ENCODE peak calls at places on chromosomes 4 and X, in ten cellular contexts. One of them, this sample, is unnamed.

GRCh38 chrX:56232221-56233082 is at the start of gene KLF8:
- DNase-seq in breast epithelium: peak
- DNase-seq in psoas muscle: peak
- DNase-seq in CD4-positive, alpha-beta T cell: peak
- DNase-seq in WTC11: peak
- DNase-seq in uterus: peak
- DNase-seq in fibroblast of mammary gland: peak
- DNase-seq in AG04449: no peak
- DNase-seq in type B pancreatic cell: no peak
- DNase-seq in astrocyte: no peak
- DNase-seq in this sample: peak

GRCh38 chr4:146488495-146489174 is 33.1 kb downstream of the SLC10A7 start:
- DNase-seq in type B pancreatic cell: no peak
- DNase-seq in breast epithelium: no peak
- DNase-seq in fibroblast of mammary gland: no peak
- DNase-seq in CD4-positive, alpha-beta T cell: no peak
- DNase-seq in uterus: no peak
- DNase-seq in psoas muscle: no peak
- DNase-seq in WTC11: no peak
- DNase-seq in astrocyte: peak
- DNase-seq in AG04449: no peak
- DNase-seq in this sample: peak

GRCh38 chr4:116599859-116600258 is 485.5 kb downstream of the TRAM1L1 start:
- DNase-seq in AG04449: no peak
- DNase-seq in CD4-positive, alpha-beta T cell: no peak
- DNase-seq in type B pancreatic cell: no peak
- DNase-seq in psoas muscle: peak
- DNase-seq in breast epithelium: no peak
- DNase-seq in WTC11: peak
- DNase-seq in astrocyte: no peak
- DNase-seq in uterus: no peak
- DNase-seq in fibroblast of mammary gland: no peak
- DNase-seq in this sample: no peak

GRCh38 chr4:139700568-139700967 is 34.9 kb downstream of the MGST2 start:
- DNase-seq in breast epithelium: no peak
- DNase-seq in AG04449: no peak
- DNase-seq in uterus: no peak
- DNase-seq in astrocyte: no peak
- DNase-seq in type B pancreatic cell: no peak
- DNase-seq in WTC11: no peak
- DNase-seq in fibroblast of mammary gland: no peak
- DNase-seq in CD4-positive, alpha-beta T cell: no peak
- DNase-seq in psoas muscle: no peak
- DNase-seq in this sample: no peak

GRCh38 chr4:140857111-140857510 is 100.9 kb upstream of the TBC1D9 start:
- DNase-seq in WTC11: no peak
- DNase-seq in astrocyte: peak
- DNase-seq in uterus: no peak
- DNase-seq in CD4-positive, alpha-beta T cell: no peak
- DNase-seq in AG04449: no peak
- DNase-seq in psoas muscle: no peak
- DNase-seq in type B pancreatic cell: no peak
- DNase-seq in fibroblast of mammary gland: peak
- DNase-seq in breast epithelium: no peak
- DNase-seq in this sample: no peak

GRCh38 chr4:113169368-113169767 is 119.9 kb downstream of the ANK2 start:
- DNase-seq in breast epithelium: no peak
- DNase-seq in psoas muscle: no peak
- DNase-seq in type B pancreatic cell: no peak
- DNase-seq in astrocyte: peak
- DNase-seq in WTC11: peak
- DNase-seq in uterus: no peak
- DNase-seq in fibroblast of mammary gland: no peak
- DNase-seq in AG04449: no peak
- DNase-seq in CD4-positive, alpha-beta T cell: no peak
- DNase-seq in this sample: no peak

GRCh38 chrX:128805236-128805635 is 718.1 kb downstream of the SMARCA1 start:
- DNase-seq in fibroblast of mammary gland: no peak
- DNase-seq in CD4-positive, alpha-beta T cell: no peak
- DNase-seq in breast epithelium: no peak
- DNase-seq in AG04449: no peak
- DNase-seq in astrocyte: no peak
- DNase-seq in WTC11: no peak
- DNase-seq in psoas muscle: no peak
- DNase-seq in type B pancreatic cell: no peak
- DNase-seq in uterus: no peak
- DNase-seq in this sample: no peak

GRCh38 chr4:21819086-21819485 is 129.5 kb downstream of the KCNIP4 start:
- DNase-seq in type B pancreatic cell: no peak
- DNase-seq in uterus: no peak
- DNase-seq in AG04449: no peak
- DNase-seq in WTC11: no peak
- DNase-seq in psoas muscle: peak
- DNase-seq in astrocyte: peak
- DNase-seq in breast epithelium: no peak
- DNase-seq in CD4-positive, alpha-beta T cell: no peak
- DNase-seq in fibroblast of mammary gland: peak
- DNase-seq in this sample: no peak

GRCh38 chr4:76923619-76924357 is 25.8 kb upstream of the SEPTIN11 start:
- DNase-seq in type B pancreatic cell: no peak
- DNase-seq in psoas muscle: no peak
- DNase-seq in astrocyte: no peak
- DNase-seq in CD4-positive, alpha-beta T cell: no peak
- DNase-seq in uterus: no peak
- DNase-seq in breast epithelium: no peak
- DNase-seq in fibroblast of mammary gland: no peak
- DNase-seq in WTC11: no peak
- DNase-seq in AG04449: no peak
- DNase-seq in this sample: no peak

DNA sequence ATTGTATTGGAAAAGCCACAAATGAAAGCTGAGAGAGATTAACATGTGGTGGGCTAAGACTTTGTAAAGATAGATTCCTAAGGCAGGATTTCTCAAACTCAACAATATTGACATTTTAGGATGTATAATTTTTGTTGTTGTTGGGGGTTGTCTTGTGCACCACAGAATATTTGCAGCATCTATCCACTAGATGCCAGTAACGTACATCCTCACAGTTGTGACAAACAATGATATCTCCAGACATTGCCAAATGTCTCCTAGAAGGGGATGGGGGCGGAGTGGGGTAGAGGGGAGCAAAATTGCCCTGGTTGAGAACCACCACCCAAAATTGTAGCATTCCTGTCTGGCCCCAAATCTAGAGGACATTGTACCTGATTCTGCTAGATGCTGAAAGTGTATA is 14.7 kb upstream of the CBR4 start:
- DNase-seq in WTC11: no peak
- DNase-seq in breast epithelium: no peak
- DNase-seq in psoas muscle: no peak
- DNase-seq in astrocyte: peak
- DNase-seq in uterus: no peak
- DNase-seq in CD4-positive, alpha-beta T cell: no peak
- DNase-seq in type B pancreatic cell: no peak
- DNase-seq in fibroblast of mammary gland: peak
- DNase-seq in AG04449: no peak
- DNase-seq in this sample: peak
- TF ChIP-seq CTCF in WTC11: no peak
- TF ChIP-seq CTCF in breast epithelium: peak
- TF ChIP-seq CTCF in psoas muscle: peak
- TF ChIP-seq CTCF in astrocyte: peak
- TF ChIP-seq CTCF in uterus: peak
- TF ChIP-seq CTCF in CD4-positive, alpha-beta T cell: no peak
- TF ChIP-seq CTCF in type B pancreatic cell: peak
- TF ChIP-seq CTCF in fibroblast of mammary gland: peak
- TF ChIP-seq CTCF in AG04449: peak
- TF ChIP-seq CTCF in this sample: peak

DNA sequence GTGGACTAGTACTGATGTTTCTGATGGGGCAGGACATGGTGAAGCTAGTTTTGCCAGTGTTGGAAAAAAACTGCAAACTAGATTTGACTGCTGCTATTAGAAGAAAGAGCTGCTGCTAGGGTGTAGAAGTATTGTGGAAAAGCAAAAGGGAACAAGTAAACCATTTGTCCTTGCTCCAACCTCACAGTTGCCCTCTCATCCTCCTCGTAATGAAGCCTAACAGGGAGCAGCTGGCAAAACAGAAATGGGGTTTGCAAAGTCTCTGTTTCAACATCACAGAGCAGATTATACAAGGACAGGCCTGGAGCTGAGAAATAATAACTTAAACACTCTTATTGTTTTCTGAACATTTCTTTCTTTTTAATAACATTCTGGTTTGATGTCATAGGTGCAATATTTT is 346.2 kb downstream of the MAGEB5 start:
- DNase-seq in WTC11: no peak
- DNase-seq in type B pancreatic cell: no peak
- DNase-seq in astrocyte: no peak
- DNase-seq in AG04449: no peak
- DNase-seq in fibroblast of mammary gland: no peak
- DNase-seq in uterus: no peak
- DNase-seq in psoas muscle: no peak
- DNase-seq in CD4-positive, alpha-beta T cell: no peak
- DNase-seq in breast epithelium: no peak
- DNase-seq in this sample: no peak
- TF ChIP-seq CTCF in WTC11: no peak
- TF ChIP-seq CTCF in type B pancreatic cell: no peak
- TF ChIP-seq CTCF in astrocyte: no peak
- TF ChIP-seq CTCF in AG04449: no peak
- TF ChIP-seq CTCF in fibroblast of mammary gland: no peak
- TF ChIP-seq CTCF in uterus: no peak
- TF ChIP-seq CTCF in psoas muscle: no peak
- TF ChIP-seq CTCF in CD4-positive, alpha-beta T cell: no peak
- TF ChIP-seq CTCF in breast epithelium: no peak
- TF ChIP-seq CTCF in this sample: no peak

GRCh38 chrX:87583679-87584078 is 66.1 kb downstream of the KLHL4 start:
- DNase-seq in uterus: no peak
- DNase-seq in psoas muscle: no peak
- DNase-seq in CD4-positive, alpha-beta T cell: no peak
- DNase-seq in astrocyte: no peak
- DNase-seq in WTC11: peak
- DNase-seq in type B pancreatic cell: no peak
- DNase-seq in breast epithelium: no peak
- DNase-seq in fibroblast of mammary gland: peak
- DNase-seq in AG04449: no peak
- DNase-seq in this sample: peak
- TF ChIP-seq CTCF in uterus: no peak
- TF ChIP-seq CTCF in psoas muscle: peak
- TF ChIP-seq CTCF in CD4-positive, alpha-beta T cell: no peak
- TF ChIP-seq CTCF in astrocyte: peak
- TF ChIP-seq CTCF in WTC11: peak
- TF ChIP-seq CTCF in type B pancreatic cell: peak
- TF ChIP-seq CTCF in breast epithelium: no peak
- TF ChIP-seq CTCF in fibroblast of mammary gland: peak
- TF ChIP-seq CTCF in AG04449: no peak
- TF ChIP-seq CTCF in this sample: no peak

GRCh38 chrX:143669395-143669794 is 33.5 kb upstream of the SLITRK4 start:
- DNase-seq in psoas muscle: no peak
- DNase-seq in breast epithelium: no peak
- DNase-seq in AG04449: no peak
- DNase-seq in fibroblast of mammary gland: peak
- DNase-seq in WTC11: no peak
- DNase-seq in uterus: no peak
- DNase-seq in type B pancreatic cell: no peak
- DNase-seq in astrocyte: no peak
- DNase-seq in CD4-positive, alpha-beta T cell: no peak
- DNase-seq in this sample: no peak
- TF ChIP-seq CTCF in psoas muscle: no peak
- TF ChIP-seq CTCF in breast epithelium: no peak
- TF ChIP-seq CTCF in AG04449: no peak
- TF ChIP-seq CTCF in fibroblast of mammary gland: peak
- TF ChIP-seq CTCF in WTC11: no peak
- TF ChIP-seq CTCF in uterus: no peak
- TF ChIP-seq CTCF in type B pancreatic cell: peak
- TF ChIP-seq CTCF in astrocyte: no peak
- TF ChIP-seq CTCF in CD4-positive, alpha-beta T cell: no peak
- TF ChIP-seq CTCF in this sample: no peak

GRCh38 chrX:9935436-9935835 is 31.7 kb upstream of the CLDN34 start:
- DNase-seq in type B pancreatic cell: no peak
- DNase-seq in breast epithelium: no peak
- DNase-seq in uterus: no peak
- DNase-seq in WTC11: no peak
- DNase-seq in psoas muscle: no peak
- DNase-seq in astrocyte: no peak
- DNase-seq in AG04449: no peak
- DNase-seq in fibroblast of mammary gland: no peak
- DNase-seq in CD4-positive, alpha-beta T cell: no peak
- DNase-seq in this sample: no peak
- TF ChIP-seq CTCF in type B pancreatic cell: no peak
- TF ChIP-seq CTCF in breast epithelium: no peak
- TF ChIP-seq CTCF in uterus: no peak
- TF ChIP-seq CTCF in WTC11: no peak
- TF ChIP-seq CTCF in psoas muscle: no peak
- TF ChIP-seq CTCF in astrocyte: no peak
- TF ChIP-seq CTCF in AG04449: no peak
- TF ChIP-seq CTCF in fibroblast of mammary gland: no peak
- TF ChIP-seq CTCF in CD4-positive, alpha-beta T cell: no peak
- TF ChIP-seq CTCF in this sample: no peak

This sample was measured in Calu3.